ENCODE peak calls at places on chromosome 1, in six cellular contexts. P is substantia nigra; C is AG04450; B is AG09309; K is stimulated activated CD4-positive, alpha-beta T cell treated with anti-CD3 and anti-CD28 coated beads, Interleukin-1b, Interleukin-23, amount 100 ng/mL, for 48 hours; N is left lung. E is an unnamed sample.

GRCh38 chr1:174103766-174104165 is 55.6 kb upstream of the RABGAP1L start:
- DNase-seq in P (no peak), C (no peak), B (no peak), K (no peak), N (no peak), E (no peak)

GRCh38 chr1:6358757-6359567 is 34.6 kb downstream of the ACOT7 start:
- DNase-seq in P (no peak), C (peak; percentile 63), B (no peak), K (peak; percentile 26), N (no peak), E (no peak)

GRCh38 chr1:29736582-29737188 is 500.4 kb downstream of the PTPRU start:
- DNase-seq in P (no peak), C (peak; percentile 18), B (peak; percentile 5), K (no peak), N (no peak), E (no peak)

GRCh38 chr1:236728752-236729151 is 42.5 kb downstream of the ACTN2 start:
- DNase-seq in P (no peak), C (no peak), B (no peak), K (no peak), N (no peak), E (no peak)

GRCh38 chr1:226223786-226224244 is 351 bp downstream of the MIXL1 start:
- DNase-seq in P (no peak), C (no peak), B (no peak), K (no peak), N (no peak), E (no peak)

GRCh38 chr1:228861830-228862176 is 126.5 kb downstream of the RHOU start:
- DNase-seq in P (no peak), C (no peak), B (no peak), K (no peak), N (no peak), E (no peak)

GRCh38 chr1:944341-945325 is 14.4 kb downstream of the NOC2L start:
- DNase-seq in P (no peak), C (peak; percentile 55), B (no peak), K (no peak), N (peak; percentile 73), E (no peak)

GRCh38 chr1:182674346-182675246 is 9.8 kb downstream of the RGS8 start:
- DNase-seq in P (no peak), C (no peak), B (no peak), K (no peak), N (no peak), E (no peak)

GRCh38 chr1:229368347-229368746 is 25.5 kb upstream of the CCSAP start:
- DNase-seq in P (no peak), C (no peak), B (no peak), K (no peak), N (no peak), E (no peak)

GRCh38 chr1:172352435-172352834 is 68.0 kb upstream of the C1orf105 start:
- DNase-seq in P (no peak), C (no peak), B (no peak), K (no peak), N (no peak), E (no peak)